ENCODE peak calls at places on chromosome 12, in nine cellular contexts. One of them, this sample, is unnamed.
A peak's percentile ranks its signal among the peaks of the same experiment; 100 is the strongest.

GRCh38 chr12:81627336-81628189 is 131.6 kb downstream of the PPFIA2 start:
- DNase-seq in WERI-Rb-1: no peak
- DNase-seq in ovary: no peak
- DNase-seq in RWPE2: no peak
- DNase-seq in left ventricle myocardium inferior: no peak
- DNase-seq in lung: no peak
- DNase-seq in transverse colon: no peak
- DNase-seq in CD4-positive, alpha-beta T cell: no peak
- DNase-seq in effector memory CD4-positive, alpha-beta T cell: no peak
- DNase-seq in this sample: peak; percentile 43

GRCh38 chr12:4107436-4107878 is 166.1 kb upstream of the CCND2 start:
- DNase-seq in transverse colon: peak; percentile 55
- DNase-seq in effector memory CD4-positive, alpha-beta T cell: peak; percentile 66
- DNase-seq in CD4-positive, alpha-beta T cell: peak; percentile 58
- DNase-seq in ovary: no peak
- DNase-seq in WERI-Rb-1: peak; percentile 25
- DNase-seq in left ventricle myocardium inferior: no peak
- DNase-seq in RWPE2: no peak
- DNase-seq in lung: peak; percentile 38
- DNase-seq in this sample: no peak

GRCh38 chr12:100579844-100580243 is 6.4 kb downstream of the GAS2L3 start:
- DNase-seq in CD4-positive, alpha-beta T cell: no peak
- DNase-seq in transverse colon: no peak
- DNase-seq in lung: no peak
- DNase-seq in left ventricle myocardium inferior: no peak
- DNase-seq in effector memory CD4-positive, alpha-beta T cell: no peak
- DNase-seq in ovary: no peak
- DNase-seq in WERI-Rb-1: no peak
- DNase-seq in RWPE2: no peak
- DNase-seq in this sample: no peak

GRCh38 chr12:226401-226800 is 12.4 kb upstream of the SLC6A12 start:
- DNase-seq in effector memory CD4-positive, alpha-beta T cell: no peak
- DNase-seq in RWPE2: no peak
- DNase-seq in CD4-positive, alpha-beta T cell: no peak
- DNase-seq in transverse colon: no peak
- DNase-seq in WERI-Rb-1: no peak
- DNase-seq in ovary: no peak
- DNase-seq in left ventricle myocardium inferior: no peak
- DNase-seq in lung: no peak
- DNase-seq in this sample: no peak

GRCh38 chr12:111841236-111841749 is 735 bp upstream of the MAPKAPK5 start:
- DNase-seq in effector memory CD4-positive, alpha-beta T cell: no peak
- DNase-seq in left ventricle myocardium inferior: no peak
- DNase-seq in transverse colon: no peak
- DNase-seq in ovary: no peak
- DNase-seq in RWPE2: no peak
- DNase-seq in WERI-Rb-1: no peak
- DNase-seq in lung: no peak
- DNase-seq in CD4-positive, alpha-beta T cell: no peak
- DNase-seq in this sample: no peak

GRCh38 chr12:125254856-125255255 is 189.6 kb downstream of the AACS start:
- DNase-seq in effector memory CD4-positive, alpha-beta T cell: no peak
- DNase-seq in transverse colon: no peak
- DNase-seq in CD4-positive, alpha-beta T cell: no peak
- DNase-seq in lung: no peak
- DNase-seq in ovary: no peak
- DNase-seq in RWPE2: no peak
- DNase-seq in left ventricle myocardium inferior: no peak
- DNase-seq in WERI-Rb-1: no peak
- DNase-seq in this sample: no peak

GRCh38 chr12:7131502-7131866 is 1.3 kb downstream of the CLSTN3 start:
- DNase-seq in effector memory CD4-positive, alpha-beta T cell: no peak
- DNase-seq in transverse colon: no peak
- DNase-seq in ovary: no peak
- DNase-seq in RWPE2: no peak
- DNase-seq in WERI-Rb-1: no peak
- DNase-seq in lung: no peak
- DNase-seq in CD4-positive, alpha-beta T cell: no peak
- DNase-seq in left ventricle myocardium inferior: no peak
- DNase-seq in this sample: no peak

GRCh38 chr12:1863823-1864222 is 43.5 kb downstream of the LRTM2 start:
- DNase-seq in WERI-Rb-1: no peak
- DNase-seq in left ventricle myocardium inferior: no peak
- DNase-seq in lung: no peak
- DNase-seq in CD4-positive, alpha-beta T cell: no peak
- DNase-seq in transverse colon: no peak
- DNase-seq in RWPE2: peak; percentile 31
- DNase-seq in effector memory CD4-positive, alpha-beta T cell: no peak
- DNase-seq in ovary: no peak
- DNase-seq in this sample: no peak

GRCh38 chr12:69151254-69151751 is 88.1 kb upstream of the CPSF6 start:
- DNase-seq in CD4-positive, alpha-beta T cell: no peak
- DNase-seq in left ventricle myocardium inferior: no peak
- DNase-seq in lung: no peak
- DNase-seq in RWPE2: no peak
- DNase-seq in transverse colon: peak; percentile 57
- DNase-seq in ovary: no peak
- DNase-seq in WERI-Rb-1: no peak
- DNase-seq in effector memory CD4-positive, alpha-beta T cell: no peak
- DNase-seq in this sample: no peak

GRCh38 chr12:14896477-14897184 is 11.0 kb upstream of the MGP start:
- DNase-seq in WERI-Rb-1: no peak
- DNase-seq in transverse colon: no peak
- DNase-seq in CD4-positive, alpha-beta T cell: no peak
- DNase-seq in effector memory CD4-positive, alpha-beta T cell: no peak
- DNase-seq in left ventricle myocardium inferior: no peak
- DNase-seq in lung: no peak
- DNase-seq in ovary: no peak
- DNase-seq in RWPE2: no peak
- DNase-seq in this sample: no peak

GRCh38 chr12:132510111-132510724 is 20.3 kb downstream of the FBRSL1 start:
- DNase-seq in transverse colon: no peak
- DNase-seq in ovary: peak; percentile 64
- DNase-seq in RWPE2: no peak
- DNase-seq in effector memory CD4-positive, alpha-beta T cell: no peak
- DNase-seq in CD4-positive, alpha-beta T cell: no peak
- DNase-seq in left ventricle myocardium inferior: no peak
- DNase-seq in WERI-Rb-1: no peak
- DNase-seq in lung: no peak
- DNase-seq in this sample: no peak

GRCh38 chr12:119589087-119589486 is 4.5 kb upstream of the TMEM233 start:
- DNase-seq in ovary: no peak
- DNase-seq in left ventricle myocardium inferior: no peak
- DNase-seq in transverse colon: no peak
- DNase-seq in CD4-positive, alpha-beta T cell: no peak
- DNase-seq in lung: no peak
- DNase-seq in effector memory CD4-positive, alpha-beta T cell: no peak
- DNase-seq in RWPE2: no peak
- DNase-seq in WERI-Rb-1: no peak
- DNase-seq in this sample: no peak

GRCh38 chr12:113333877-113334785 is 778 bp downstream of the SLC8B1 start:
- DNase-seq in left ventricle myocardium inferior: peak; percentile 36
- DNase-seq in ovary: peak; percentile 60
- DNase-seq in CD4-positive, alpha-beta T cell: no peak
- DNase-seq in lung: peak; percentile 43
- DNase-seq in RWPE2: no peak
- DNase-seq in transverse colon: peak; percentile 26
- DNase-seq in effector memory CD4-positive, alpha-beta T cell: no peak
- DNase-seq in WERI-Rb-1: no peak
- DNase-seq in this sample: no peak

GRCh38 chr12:50088577-50089335 is 3.6 kb downstream of the SMARCD1 start:
- DNase-seq in left ventricle myocardium inferior: no peak
- DNase-seq in RWPE2: no peak
- DNase-seq in CD4-positive, alpha-beta T cell: peak; percentile 46
- DNase-seq in effector memory CD4-positive, alpha-beta T cell: peak; percentile 36
- DNase-seq in WERI-Rb-1: peak; percentile 71
- DNase-seq in ovary: no peak
- DNase-seq in transverse colon: peak; percentile 70
- DNase-seq in lung: peak; percentile 63
- DNase-seq in this sample: no peak

GRCh38 chr12:97385121-97385520 is 77.5 kb upstream of the RMST start:
- DNase-seq in lung: no peak
- DNase-seq in WERI-Rb-1: no peak
- DNase-seq in ovary: no peak
- DNase-seq in transverse colon: no peak
- DNase-seq in RWPE2: no peak
- DNase-seq in CD4-positive, alpha-beta T cell: no peak
- DNase-seq in effector memory CD4-positive, alpha-beta T cell: no peak
- DNase-seq in left ventricle myocardium inferior: no peak
- DNase-seq in this sample: no peak

GRCh38 chr12:108811411-108812185 is 45.8 kb downstream of the SSH1 start:
- DNase-seq in effector memory CD4-positive, alpha-beta T cell: no peak
- DNase-seq in transverse colon: no peak
- DNase-seq in left ventricle myocardium inferior: no peak
- DNase-seq in lung: no peak
- DNase-seq in RWPE2: no peak
- DNase-seq in CD4-positive, alpha-beta T cell: no peak
- DNase-seq in ovary: no peak
- DNase-seq in WERI-Rb-1: no peak
- DNase-seq in this sample: no peak

GRCh38 chr12:28759334-28759733 is 389.7 kb upstream of the FAR2 start:
- DNase-seq in lung: no peak
- DNase-seq in ovary: no peak
- DNase-seq in CD4-positive, alpha-beta T cell: no peak
- DNase-seq in WERI-Rb-1: no peak
- DNase-seq in effector memory CD4-positive, alpha-beta T cell: no peak
- DNase-seq in left ventricle myocardium inferior: no peak
- DNase-seq in transverse colon: no peak
- DNase-seq in RWPE2: no peak
- DNase-seq in this sample: no peak

GRCh38 chr12:46179693-46180452 is 89.0 kb downstream of the SLC38A1 start:
- DNase-seq in CD4-positive, alpha-beta T cell: no peak
- DNase-seq in WERI-Rb-1: no peak
- DNase-seq in left ventricle myocardium inferior: no peak
- DNase-seq in lung: no peak
- DNase-seq in RWPE2: no peak
- DNase-seq in ovary: no peak
- DNase-seq in transverse colon: peak; percentile 58
- DNase-seq in effector memory CD4-positive, alpha-beta T cell: no peak
- DNase-seq in this sample: no peak

GRCh38 chr12:49256274-49256637 is 8.6 kb upstream of the TUBA1C start:
- DNase-seq in transverse colon: no peak
- DNase-seq in RWPE2: no peak
- DNase-seq in CD4-positive, alpha-beta T cell: no peak
- DNase-seq in left ventricle myocardium inferior: no peak
- DNase-seq in effector memory CD4-positive, alpha-beta T cell: no peak
- DNase-seq in WERI-Rb-1: no peak
- DNase-seq in lung: no peak
- DNase-seq in ovary: no peak
- DNase-seq in this sample: no peak

GRCh38 chr12:85527192-85527591 is 247.2 kb downstream of the ALX1 start:
- DNase-seq in transverse colon: no peak
- DNase-seq in lung: no peak
- DNase-seq in RWPE2: no peak
- DNase-seq in CD4-positive, alpha-beta T cell: no peak
- DNase-seq in effector memory CD4-positive, alpha-beta T cell: no peak
- DNase-seq in WERI-Rb-1: no peak
- DNase-seq in left ventricle myocardium inferior: no peak
- DNase-seq in ovary: no peak
- DNase-seq in this sample: no peak

GRCh38 chr12:124453419-124454351 is 113.7 kb downstream of the NCOR2 start:
- DNase-seq in transverse colon: peak; percentile 80
- DNase-seq in ovary: no peak
- DNase-seq in WERI-Rb-1: no peak
- DNase-seq in lung: peak; percentile 74
- DNase-seq in left ventricle myocardium inferior: peak; percentile 86
- DNase-seq in RWPE2: no peak
- DNase-seq in CD4-positive, alpha-beta T cell: peak; percentile 80
- DNase-seq in effector memory CD4-positive, alpha-beta T cell: peak; percentile 71
- DNase-seq in this sample: peak; percentile 85

GRCh38 chr12:41515953-41516352 is 327.8 kb downstream of the PDZRN4 start:
- DNase-seq in lung: no peak
- DNase-seq in WERI-Rb-1: no peak
- DNase-seq in left ventricle myocardium inferior: no peak
- DNase-seq in transverse colon: no peak
- DNase-seq in effector memory CD4-positive, alpha-beta T cell: no peak
- DNase-seq in RWPE2: no peak
- DNase-seq in ovary: no peak
- DNase-seq in CD4-positive, alpha-beta T cell: no peak
- DNase-seq in this sample: no peak

GRCh38 chr12:25194211-25194610 is 749 bp downstream of the DNAI7 start:
- DNase-seq in effector memory CD4-positive, alpha-beta T cell: no peak
- DNase-seq in ovary: no peak
- DNase-seq in WERI-Rb-1: no peak
- DNase-seq in lung: no peak
- DNase-seq in transverse colon: no peak
- DNase-seq in CD4-positive, alpha-beta T cell: no peak
- DNase-seq in left ventricle myocardium inferior: no peak
- DNase-seq in RWPE2: no peak
- DNase-seq in this sample: no peak
- H3K27ac ChIP-seq in effector memory CD4-positive, alpha-beta T cell: peak overlapping the region; percentile 86
- H3K27ac ChIP-seq in ovary: no peak overlapping the region
- H3K27ac ChIP-seq in WERI-Rb-1: no peak overlapping the region
- H3K27ac ChIP-seq in lung: no peak overlapping the region
- H3K27ac ChIP-seq in transverse colon: peak overlapping the region; percentile 95
- H3K27ac ChIP-seq in CD4-positive, alpha-beta T cell: peak overlapping the region; percentile 92
- H3K27ac ChIP-seq in left ventricle myocardium inferior: peak overlapping the region; percentile 96
- H3K27ac ChIP-seq in RWPE2: no peak overlapping the region
- H3K27ac ChIP-seq in this sample: no peak overlapping the region

GRCh38 chr12:57141249-57141648 is 6.2 kb downstream of the LRP1-AS start:
- DNase-seq in ovary: peak; percentile 33
- DNase-seq in CD4-positive, alpha-beta T cell: no peak
- DNase-seq in lung: no peak
- DNase-seq in RWPE2: no peak
- DNase-seq in WERI-Rb-1: no peak
- DNase-seq in left ventricle myocardium inferior: no peak
- DNase-seq in effector memory CD4-positive, alpha-beta T cell: no peak
- DNase-seq in transverse colon: peak; percentile 5
- DNase-seq in this sample: no peak
- H3K27ac ChIP-seq in ovary: peak overlapping the region; percentile 79
- H3K27ac ChIP-seq in CD4-positive, alpha-beta T cell: no peak overlapping the region
- H3K27ac ChIP-seq in lung: no peak overlapping the region
- H3K27ac ChIP-seq in RWPE2: no peak overlapping the region
- H3K27ac ChIP-seq in WERI-Rb-1: no peak overlapping the region
- H3K27ac ChIP-seq in left ventricle myocardium inferior: peak overlapping the region; percentile 99
- H3K27ac ChIP-seq in effector memory CD4-positive, alpha-beta T cell: no peak overlapping the region
- H3K27ac ChIP-seq in transverse colon: peak overlapping the region; percentile 66
- H3K27ac ChIP-seq in this sample: peak overlapping the region; percentile 30

DNA sequence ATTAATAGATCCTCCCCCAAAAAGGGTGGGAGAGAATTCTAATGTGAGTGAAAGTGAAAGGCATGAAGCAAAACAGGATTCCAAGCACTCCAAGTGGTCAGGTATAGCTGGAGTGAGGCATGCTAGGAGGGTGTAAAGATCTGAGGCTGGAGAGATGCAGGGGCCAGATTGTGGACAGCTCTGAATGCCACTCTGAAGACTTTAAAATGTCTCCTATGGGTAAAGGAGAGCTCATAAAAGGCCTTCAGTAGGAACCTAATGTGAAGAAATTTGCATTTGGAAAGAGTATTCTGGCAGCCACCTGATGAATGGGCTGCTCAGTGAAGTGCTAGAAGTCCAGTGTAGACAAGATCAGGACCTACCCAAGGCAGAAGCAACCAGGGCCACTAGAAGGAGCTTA is 68.9 kb downstream of the DNAI7 start:
- DNase-seq in RWPE2: no peak
- DNase-seq in left ventricle myocardium inferior: no peak
- DNase-seq in ovary: no peak
- DNase-seq in transverse colon: no peak
- DNase-seq in CD4-positive, alpha-beta T cell: no peak
- DNase-seq in effector memory CD4-positive, alpha-beta T cell: no peak
- DNase-seq in lung: no peak
- DNase-seq in WERI-Rb-1: no peak
- DNase-seq in this sample: no peak
- H3K27ac ChIP-seq in RWPE2: no peak overlapping the region
- H3K27ac ChIP-seq in left ventricle myocardium inferior: no peak overlapping the region
- H3K27ac ChIP-seq in ovary: no peak overlapping the region
- H3K27ac ChIP-seq in transverse colon: no peak overlapping the region
- H3K27ac ChIP-seq in CD4-positive, alpha-beta T cell: no peak overlapping the region
- H3K27ac ChIP-seq in effector memory CD4-positive, alpha-beta T cell: no peak overlapping the region
- H3K27ac ChIP-seq in lung: no peak overlapping the region
- H3K27ac ChIP-seq in WERI-Rb-1: no peak overlapping the region
- H3K27ac ChIP-seq in this sample: no peak overlapping the region

GRCh38 chr12:31588976-31589375 is 2.0 kb downstream of the DENND5B start:
- DNase-seq in effector memory CD4-positive, alpha-beta T cell: no peak
- DNase-seq in WERI-Rb-1: no peak
- DNase-seq in CD4-positive, alpha-beta T cell: no peak
- DNase-seq in lung: no peak
- DNase-seq in RWPE2: no peak
- DNase-seq in left ventricle myocardium inferior: no peak
- DNase-seq in transverse colon: no peak
- DNase-seq in ovary: no peak
- DNase-seq in this sample: no peak
- H3K27ac ChIP-seq in effector memory CD4-positive, alpha-beta T cell: no peak overlapping the region
- H3K27ac ChIP-seq in WERI-Rb-1: no peak overlapping the region
- H3K27ac ChIP-seq in CD4-positive, alpha-beta T cell: no peak overlapping the region
- H3K27ac ChIP-seq in lung: no peak overlapping the region
- H3K27ac ChIP-seq in RWPE2: peak overlapping the region; percentile 68
- H3K27ac ChIP-seq in left ventricle myocardium inferior: peak overlapping the region; percentile 98
- H3K27ac ChIP-seq in transverse colon: peak overlapping the region; percentile 97
- H3K27ac ChIP-seq in ovary: peak overlapping the region; percentile 99
- H3K27ac ChIP-seq in this sample: no peak overlapping the region

This sample was measured in substantia nigra.